ENCODE peak calls at places on chromosome 5, in four cellular contexts. Y is H7, J is iris pigment epithelial cell, H is AG09319. V is an unnamed sample.

GRCh38 chr5:142108432-142109355 is at the start of gene NDFIP1:
- DNase-seq in Y (peak), J (peak), H (peak), V (peak)

GRCh38 chr5:17182494-17182893 is 34.9 kb upstream of the BASP1 start:
- DNase-seq in Y (no peak), J (peak), H (no peak), V (no peak)

GRCh38 chr5:140148508-140148907 is 22.8 kb downstream of the IGIP start:
- DNase-seq in Y (peak), J (peak), H (no peak), V (peak)

GRCh38 chr5:124007675-124008398 is 495.9 kb downstream of the CSNK1G3 start:
- DNase-seq in Y (no peak), J (peak), H (no peak), V (no peak)

GRCh38 chr5:80481019-80481893 is 6.6 kb upstream of the FAM151B start:
- DNase-seq in Y (peak), J (peak), H (peak), V (peak)

GRCh38 chr5:141326088-141326854 is 4.0 kb upstream of the PCDHGA1 start:
- DNase-seq in Y (peak), J (peak), H (peak), V (peak)

GRCh38 chr5:180785794-180786221 is 16.8 kb downstream of the MGAT1 start:
- DNase-seq in Y (peak), J (peak), H (peak), V (peak)

GRCh38 chr5:22341406-22341805 is 511.7 kb downstream of the CDH12 start:
- DNase-seq in Y (no peak), J (no peak), H (no peak), V (no peak)

GRCh38 chr5:181100121-181101015 is 30.6 kb downstream of the OR2V1 start:
- DNase-seq in Y (peak), J (peak), H (no peak), V (peak)

GRCh38 chr5:33641722-33642505 is 201.1 kb downstream of the TARS1 start:
- DNase-seq in Y (no peak), J (peak), H (peak), V (no peak)

GRCh38 chr5:103693485-103693884 is 130.9 kb upstream of the NUDT12 start:
- DNase-seq in Y (no peak), J (no peak), H (no peak), V (no peak)

GRCh38 chr5:158899792-158900191 is 199.9 kb downstream of the EBF1 start:
- DNase-seq in Y (no peak), J (no peak), H (no peak), V (no peak)

GRCh38 chr5:175461370-175461769 is 17.0 kb upstream of the SFXN1 start:
- DNase-seq in Y (no peak), J (no peak), H (no peak), V (no peak)

GRCh38 chr5:179601871-179602625 is 21.4 kb downstream of the HNRNPH1 start:
- DNase-seq in Y (no peak), J (no peak), H (no peak), V (no peak)

GRCh38 chr5:168885324-168886120 is 306.4 kb upstream of the PANK3 start:
- DNase-seq in Y (no peak), J (no peak), H (no peak), V (no peak)

GRCh38 chr5:80408976-80409926 is 1.4 kb downstream of the ZFYVE16 start:
- DNase-seq in Y (no peak), J (peak), H (no peak), V (no peak)

GRCh38 chr5:118616281-118616680 is 372.1 kb downstream of the DTWD2 start:
- DNase-seq in Y (no peak), J (no peak), H (no peak), V (no peak)

GRCh38 chr5:176894298-176894697 is 4.8 kb downstream of the HK3 start:
- DNase-seq in Y (peak), J (no peak), H (no peak), V (no peak)